ENCODE peak calls at places on chromosomes 13 and 19, in five cellular contexts. D is foreskin fibroblast, Y is heart right ventricle, A is fibroblast of mammary gland, W is A549. U is an unnamed sample.

GRCh38 chr13:51041710-51042109 is 69.4 kb downstream of the C13orf42 start:
- DNase-seq in D (no peak), Y (no peak), A (no peak), W (no peak), U (no peak)

GRCh38 chr13:34230271-34230670 is 412.3 kb downstream of the RFC3 start:
- DNase-seq in D (no peak), Y (no peak), A (no peak), W (no peak), U (no peak)

GRCh38 chr19:49999371-50000010 is 25.7 kb downstream of the VRK3 start:
- DNase-seq in D (no peak), Y (no peak), A (no peak), W (no peak), U (no peak)

GRCh38 chr19:28914173-28914572 is 298.8 kb downstream of the UQCRFS1 start:
- DNase-seq in D (no peak), Y (no peak), A (no peak), W (no peak), U (no peak)

GRCh38 chr13:87274209-87274819 is 396.9 kb upstream of the SLITRK5 start:
- DNase-seq in D (no peak), Y (peak), A (peak), W (peak), U (peak)

GRCh38 chr19:55077106-55077505 is 1.4 kb downstream of the EPS8L1 start:
- DNase-seq in D (no peak), Y (no peak), A (no peak), W (no peak), U (no peak)

GRCh38 chr19:4343056-4343844 is at the start of gene MPND:
- DNase-seq in D (peak), Y (peak), A (peak), W (peak), U (peak)

GRCh38 chr19:13817615-13818371 is 22.6 kb downstream of the ZSWIM4 start:
- DNase-seq in D (no peak), Y (no peak), A (no peak), W (no peak), U (no peak)

GRCh38 chr13:80249906-80250513 is 90.9 kb downstream of the SPRY2 start:
- DNase-seq in D (no peak), Y (no peak), A (peak), W (no peak), U (no peak)

GRCh38 chr19:13036366-13036976 is 41.2 kb downstream of the NFIX start:
- DNase-seq in D (no peak), Y (no peak), A (peak), W (peak), U (peak)

GRCh38 chr13:51906581-51906980 is 44.8 kb downstream of the CCDC70 start:
- DNase-seq in D (no peak), Y (no peak), A (no peak), W (no peak), U (peak)

GRCh38 chr13:106098778-106099177 is 436.7 kb downstream of the EFNB2 start:
- DNase-seq in D (no peak), Y (no peak), A (no peak), W (no peak), U (no peak)

GRCh38 chr13:23081246-23081645 is 99.5 kb upstream of the SGCG start:
- DNase-seq in D (peak), Y (no peak), A (peak), W (no peak), U (no peak)

GRCh38 chr13:30978981-30979956 is 46.8 kb downstream of the TEX26 start:
- DNase-seq in D (no peak), Y (no peak), A (no peak), W (peak), U (no peak)

GRCh38 chr13:30545320-30545719 is 72.4 kb upstream of the USPL1 start:
- DNase-seq in D (no peak), Y (no peak), A (no peak), W (no peak), U (no peak)

GRCh38 chr13:24362435-24362951 is 53.1 kb downstream of the C1QTNF9 start:
- DNase-seq in D (no peak), Y (no peak), A (no peak), W (no peak), U (no peak)

GRCh38 chr19:34957830-34958751 is 5.9 kb downstream of the ZNF792 start:
- DNase-seq in D (no peak), Y (no peak), A (no peak), W (peak), U (no peak)

GRCh38 chr19:45630463-45630862 is 8.7 kb downstream of the EML2 start:
- DNase-seq in D (peak), Y (no peak), A (peak), W (peak), U (peak)

GRCh38 chr13:43805071-43805468 is 18.3 kb upstream of the ENOX1 start:
- DNase-seq in D (peak), Y (no peak), A (peak), W (peak), U (peak)

GRCh38 chr13:107117327-107118012 is 549.5 kb upstream of the ARGLU1 start:
- DNase-seq in D (no peak), Y (no peak), A (no peak), W (no peak), U (no peak)

GRCh38 chr13:68628994-68629393 is 1398.9 kb upstream of the PCDH9 start:
- DNase-seq in D (no peak), Y (no peak), A (no peak), W (no peak), U (no peak)

GRCh38 chr13:33797622-33798021 is 20.3 kb upstream of the RFC3 start:
- DNase-seq in D (peak), Y (no peak), A (peak), W (no peak), U (peak)

GRCh38 chr19:13825489-13826475 is 30.5 kb downstream of the ZSWIM4 start:
- DNase-seq in D (no peak), Y (no peak), A (no peak), W (peak), U (no peak)

GRCh38 chr13:76758738-76759137 is 127.5 kb downstream of the KCTD12 start:
- DNase-seq in D (peak), Y (no peak), A (no peak), W (no peak), U (no peak)

GRCh38 chr19:41939861-41940442 is 11.7 kb upstream of the ERFL start:
- DNase-seq in D (no peak), Y (no peak), A (no peak), W (no peak), U (no peak)

GRCh38 chr13:92743992-92744391 is 482.6 kb upstream of the GPC6 start:
- DNase-seq in D (no peak), Y (no peak), A (no peak), W (no peak), U (no peak)

GRCh38 chr19:45368737-45369340 is 1.5 kb downstream of the ERCC2 start:
- DNase-seq in D (no peak), Y (no peak), A (no peak), W (no peak), U (no peak)

GRCh38 chr19:33430674-33431277 is 57.3 kb downstream of the CEBPG start:
- DNase-seq in D (peak), Y (peak), A (peak), W (peak), U (peak)

GRCh38 chr19:32416749-32417469 is 11.3 kb downstream of the DPY19L3 start:
- DNase-seq in D (peak), Y (no peak), A (peak), W (no peak), U (peak)

GRCh38 chr13:99311137-99311536 is 3.9 kb upstream of the GPR183 start:
- DNase-seq in D (no peak), Y (no peak), A (peak), W (no peak), U (peak)

GRCh38 chr13:24261566-24261965 is 47.8 kb upstream of the C1QTNF9 start:
- DNase-seq in D (no peak), Y (no peak), A (no peak), W (no peak), U (no peak)

GRCh38 chr19:32309711-32310390 is 35.6 kb upstream of the ZNF507 start:
- DNase-seq in D (no peak), Y (no peak), A (peak), W (no peak), U (no peak)

GRCh38 chr13:75762066-75762937 is 126.2 kb downstream of the LMO7 start:
- DNase-seq in D (no peak), Y (no peak), A (peak), W (peak), U (no peak)

GRCh38 chr13:86813198-86813597 is 858.0 kb upstream of the SLITRK5 start:
- DNase-seq in D (no peak), Y (no peak), A (no peak), W (no peak), U (no peak)

GRCh38 chr19:22332924-22333323 is 46.7 kb downstream of the ZNF729 start:
- DNase-seq in D (no peak), Y (no peak), A (peak), W (no peak), U (no peak)

GRCh38 chr13:80783926-80784325 is 443.0 kb upstream of the SPRY2 start:
- DNase-seq in D (no peak), Y (peak), A (peak), W (no peak), U (peak)

GRCh38 chr13:109707044-109707794 is 79.2 kb downstream of the IRS2 start:
- DNase-seq in D (no peak), Y (no peak), A (no peak), W (no peak), U (no peak)

GRCh38 chr13:38693641-38694040 is 6.8 kb downstream of the FREM2 start:
- DNase-seq in D (no peak), Y (no peak), A (no peak), W (no peak), U (no peak)
- H3K4me3 ChIP-seq in D (no peak), Y (no peak), A (no peak), W (no peak), U (no peak)

GRCh38 chr13:97574926-97575325 is 141.0 kb downstream of the RAP2A start:
- DNase-seq in D (no peak), Y (peak), A (peak), W (peak), U (peak)
- TF ChIP-seq CTCF in D (peak), Y (peak), A (peak), W (no peak), U (peak)

DNA sequence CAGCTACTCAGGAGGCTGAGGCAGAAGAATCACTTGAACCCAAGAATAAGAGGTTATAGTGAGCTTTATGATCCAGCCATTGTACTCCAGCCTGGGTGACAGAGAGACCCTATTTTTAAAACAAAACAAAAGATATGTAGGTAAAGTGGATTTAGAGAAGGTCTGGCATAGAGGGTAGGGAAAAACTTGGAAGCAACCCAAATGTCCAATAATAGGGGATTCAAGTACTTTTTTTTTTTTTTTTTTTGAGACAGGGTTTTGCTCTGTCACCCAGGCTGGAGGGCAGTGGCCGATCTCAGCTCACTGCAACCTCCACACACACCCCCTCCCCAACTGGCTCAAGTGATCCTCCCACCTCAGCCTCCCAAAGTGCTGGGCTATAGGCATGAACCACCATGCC is 5.8 kb upstream of the PAK4 start:
- DNase-seq in D (no peak), Y (no peak), A (no peak), W (no peak), U (no peak)
- H3K4me3 ChIP-seq in D (no peak), Y (no peak), A (no peak), W (no peak), U (no peak)

GRCh38 chr13:91247768-91248167 is 99.7 kb upstream of the MIR17HG start:
- DNase-seq in D (no peak), Y (no peak), A (peak), W (peak), U (peak)
- TF ChIP-seq CTCF in D (no peak), Y (no peak), A (no peak), W (no peak), U (peak)